ENCODE peak calls at places on chromosome 2, in four cellular contexts. U is HFF-Myc; F is effector CD4-positive, alpha-beta T cell; L is stomach. R is an unnamed sample.

GRCh38 chr2:233976690-233977294 is 59.6 kb downstream of the TRPM8 start:
- DNase-seq in F (no peak), L (no peak), U (peak; percentile 73), R (no peak)

GRCh38 chr2:58638256-58638795 is 397.2 kb upstream of the FANCL start:
- DNase-seq in F (no peak), L (no peak), U (no peak), R (no peak)

GRCh38 chr2:46999857-47000678 is 84.5 kb upstream of the MCFD2 start:
- DNase-seq in F (no peak), L (no peak), U (no peak), R (no peak)

GRCh38 chr2:160229591-160229990 is 29.5 kb upstream of the ITGB6 start:
- DNase-seq in F (no peak), L (no peak), U (no peak), R (no peak)

GRCh38 chr2:47945036-47945781 is 38.9 kb upstream of the FBXO11 start:
- DNase-seq in F (no peak), L (no peak), U (no peak), R (no peak)

GRCh38 chr2:112891333-112891950 is 19.5 kb upstream of the IL37 start:
- DNase-seq in U (no peak), F (no peak), L (no peak), R (no peak)

GRCh38 chr2:147082850-147083522 is 761.8 kb upstream of the ACVR2A start:
- DNase-seq in L (peak; percentile 40), U (peak; percentile 29), F (peak; percentile 24), R (peak; percentile 5)

GRCh38 chr2:217857624-217858506 is 144.9 kb downstream of the TNS1 start:
- DNase-seq in F (no peak), U (no peak), L (no peak), R (no peak)

GRCh38 chr2:146214394-146214929 is 1630.4 kb upstream of the ACVR2A start:
- DNase-seq in U (no peak), L (no peak), F (no peak), R (no peak)

GRCh38 chr2:216215991-216216390 is 106.8 kb downstream of the XRCC5 start:
- DNase-seq in F (no peak), U (peak; percentile 11), L (no peak), R (no peak)

GRCh38 chr2:217899231-217900009 is 103.4 kb downstream of the TNS1 start:
- DNase-seq in F (no peak), U (no peak), L (peak; percentile 77), R (no peak)

GRCh38 chr2:32946314-32947075 is at the start of gene LTBP1:
- DNase-seq in F (peak; percentile 28), U (no peak), L (peak; percentile 69), R (peak; percentile 15)

GRCh38 chr2:4217737-4218136 is 514.4 kb downstream of the DCDC2C start:
- DNase-seq in F (no peak), U (no peak), L (no peak), R (no peak)

GRCh38 chr2:241563571-241563980 is 5.0 kb downstream of the BOK start:
- DNase-seq in U (no peak), L (no peak), F (no peak), R (no peak)

GRCh38 chr2:227817940-227818568 is 4.4 kb downstream of the CCL20 start:
- DNase-seq in L (peak; percentile 90), U (peak; percentile 97), F (peak; percentile 30), R (peak; percentile 99)

GRCh38 chr2:142190805-142191204 is 60.0 kb upstream of the LRP1B start:
- DNase-seq in U (no peak), L (no peak), F (no peak), R (no peak)

GRCh38 chr2:218733615-218734021 is 23.0 kb downstream of the TTLL4 start:
- DNase-seq in F (no peak), L (peak; percentile 34), U (no peak), R (no peak)

GRCh38 chr2:17580319-17580715 is 39.8 kb downstream of the VSNL1 start:
- DNase-seq in F (no peak), U (no peak), L (no peak), R (no peak)

GRCh38 chr2:235896061-235896460 is 272.1 kb downstream of the GBX2 start:
- DNase-seq in U (no peak), F (no peak), L (no peak), R (peak; percentile 7)

GRCh38 chr2:66428986-66429612 is 5.8 kb upstream of the MEIS1 start:
- DNase-seq in U (no peak), L (no peak), F (no peak), R (no peak)

GRCh38 chr2:100561191-100561590 is 1.6 kb upstream of the PDCL3 start:
- DNase-seq in L (no peak), F (no peak), U (no peak), R (no peak)

GRCh38 chr2:41966920-41967319 is 80.9 kb upstream of the PKDCC start:
- DNase-seq in U (no peak), L (no peak), F (no peak), R (no peak)

GRCh38 chr2:8086342-8086741 is 595.5 kb upstream of the ID2 start:
- DNase-seq in U (no peak), L (no peak), F (no peak), R (no peak)

GRCh38 chr2:108383146-108383830 is 5.5 kb downstream of the SULT1C4 start:
- DNase-seq in U (no peak), F (no peak), L (no peak), R (no peak)

GRCh38 chr2:54750040-54750439 is 26.6 kb downstream of the EML6 start:
- DNase-seq in L (no peak), F (no peak), U (no peak), R (no peak)

GRCh38 chr2:119066272-119066804 is 92.2 kb downstream of the C1QL2 start:
- DNase-seq in U (no peak), F (no peak), L (no peak), R (no peak)

GRCh38 chr2:43041167-43041566 is 185.2 kb downstream of the ZFP36L2 start:
- DNase-seq in U (no peak), F (no peak), L (no peak), R (no peak)

GRCh38 chr2:39256040-39256439 is 12.3 kb upstream of the CDKL4 start:
- DNase-seq in L (no peak), U (no peak), F (no peak), R (no peak)

GRCh38 chr2:12762976-12763375 is 46.2 kb downstream of the TRIB2 start:
- DNase-seq in F (no peak), U (no peak), L (no peak), R (no peak)

GRCh38 chr2:17470855-17471641 is 47.2 kb downstream of the RAD51AP2 start:
- DNase-seq in L (no peak), F (no peak), U (no peak), R (no peak)

GRCh38 chr2:152426801-152427200 is 91.8 kb downstream of the FMNL2 start:
- DNase-seq in F (no peak), L (no peak), U (no peak), R (no peak)

GRCh38 chr2:207321504-207321903 is 155.8 kb upstream of the KLF7 start:
- DNase-seq in U (no peak), F (no peak), L (no peak), R (no peak)

GRCh38 chr2:841036-841435 is 109.6 kb upstream of the SNTG2 start:
- DNase-seq in U (no peak), L (no peak), F (no peak), R (no peak)

GRCh38 chr2:235728401-235729181 is 234.7 kb downstream of the AGAP1 start:
- DNase-seq in F (no peak), L (no peak), U (no peak), R (no peak)

GRCh38 chr2:121539722-121540469 is 9.2 kb downstream of the RNU4ATAC start:
- DNase-seq in U (no peak), F (no peak), L (no peak), R (no peak)

GRCh38 chr2:131125195-131125757 is 20.1 kb downstream of the PLEKHB2 start:
- DNase-seq in F (no peak), L (no peak), U (no peak), R (no peak)

GRCh38 chr2:224357098-224357901 is 44.6 kb downstream of the FAM124B start:
- DNase-seq in F (peak; percentile 45), L (peak; percentile 49), U (peak; percentile 47), R (peak; percentile 22)

GRCh38 chr2:200538139-200538538 is 12.1 kb downstream of the SGO2 start:
- DNase-seq in F (no peak), U (no peak), L (no peak), R (no peak)

GRCh38 chr2:216713691-216714411 is 18.5 kb upstream of the IGFBP5 start:
- DNase-seq in U (peak; percentile 61), L (no peak), F (no peak), R (no peak)

R was measured in pulmonary artery endothelial cell.